ENCODE peak calls at places on chromosome 6, in ten cellular contexts. U is AG04449, L is GM23248, V is A549, I is GM06990, H is ascending aorta, N is body of pancreas, W is mesenchymal stem cell, X is fibroblast of lung, A is AG10803. G is an unnamed sample.

GRCh38 chr6:155079985-155080452 is 84.9 kb downstream of the TIAM2 start:
- DNase-seq in U (no peak), L (no peak), V (no peak), I (peak; percentile 19), H (no peak), N (no peak), W (no peak), X (no peak), A (no peak), G (peak; percentile 19)

GRCh38 chr6:74899416-74899815 is 306.4 kb downstream of the COL12A1 start:
- DNase-seq in U (no peak), L (peak; percentile 41), V (peak; percentile 8), I (no peak), H (no peak), N (no peak), W (peak; percentile 31), X (peak; percentile 59), A (peak; percentile 52), G (peak; percentile 65)

GRCh38 chr6:7518853-7519252 is 22.6 kb upstream of the DSP start:
- DNase-seq in U (no peak), L (no peak), V (no peak), I (no peak), H (no peak), N (no peak), W (no peak), X (no peak), A (no peak), G (no peak)

GRCh38 chr6:151683381-151683780 is 124.1 kb upstream of the ESR1 start:
- DNase-seq in U (no peak), L (no peak), V (no peak), I (no peak), H (no peak), N (no peak), W (no peak), X (no peak), A (no peak), G (no peak)

GRCh38 chr6:137708481-137708880 is 158.6 kb upstream of the TNFAIP3 start:
- DNase-seq in U (no peak), L (no peak), V (no peak), I (no peak), H (no peak), N (no peak), W (no peak), X (no peak), A (no peak), G (no peak)

GRCh38 chr6:48429021-48429420 is 318.0 kb upstream of the PTCHD4 start:
- DNase-seq in U (no peak), L (no peak), V (no peak), I (no peak), H (no peak), N (no peak), W (peak; percentile 36), X (peak; percentile 21), A (no peak), G (no peak)

GRCh38 chr6:28587746-28588075 is 62.0 kb downstream of the GPX5 start:
- DNase-seq in U (no peak), L (peak; percentile 56), V (no peak), I (no peak), H (no peak), N (no peak), W (peak; percentile 22), X (no peak), A (no peak), G (no peak)

GRCh38 chr6:156999762-157000161 is 222.6 kb downstream of the ARID1B start:
- DNase-seq in U (no peak), L (no peak), V (no peak), I (no peak), H (no peak), N (no peak), W (no peak), X (no peak), A (no peak), G (no peak)

GRCh38 chr6:94751641-94752329 is 825.5 kb upstream of the MANEA start:
- DNase-seq in U (no peak), L (no peak), V (no peak), I (no peak), H (no peak), N (no peak), W (peak; percentile 18), X (peak; percentile 14), A (no peak), G (no peak)

GRCh38 chr6:67541591-67541990 is 1093.5 kb upstream of the ADGRB3 start:
- DNase-seq in U (peak; percentile 1), L (no peak), V (no peak), I (no peak), H (no peak), N (no peak), W (peak; percentile 25), X (peak; percentile 80), A (no peak), G (peak; percentile 56)

GRCh38 chr6:166173292-166173951 is 5.8 kb upstream of the TBXT start:
- DNase-seq in U (no peak), L (no peak), V (no peak), I (no peak), H (no peak), N (peak; percentile 65), W (no peak), X (no peak), A (no peak), G (no peak)

GRCh38 chr6:134166529-134167221 is 114.3 kb upstream of the SLC2A12 start:
- DNase-seq in U (no peak), L (no peak), V (peak; percentile 18), I (no peak), H (no peak), N (no peak), W (no peak), X (no peak), A (peak; percentile 16), G (peak; percentile 70)

GRCh38 chr6:73309534-73309783 is 44.6 kb downstream of the DPPA5 start:
- DNase-seq in U (no peak), L (no peak), V (no peak), I (no peak), H (no peak), N (no peak), W (no peak), X (no peak), A (no peak), G (no peak)

GRCh38 chr6:143652840-143653239 is 24.9 kb upstream of the PHACTR2 start:
- DNase-seq in U (no peak), L (no peak), V (no peak), I (no peak), H (no peak), N (peak; percentile 39), W (no peak), X (no peak), A (no peak), G (no peak)

DNA sequence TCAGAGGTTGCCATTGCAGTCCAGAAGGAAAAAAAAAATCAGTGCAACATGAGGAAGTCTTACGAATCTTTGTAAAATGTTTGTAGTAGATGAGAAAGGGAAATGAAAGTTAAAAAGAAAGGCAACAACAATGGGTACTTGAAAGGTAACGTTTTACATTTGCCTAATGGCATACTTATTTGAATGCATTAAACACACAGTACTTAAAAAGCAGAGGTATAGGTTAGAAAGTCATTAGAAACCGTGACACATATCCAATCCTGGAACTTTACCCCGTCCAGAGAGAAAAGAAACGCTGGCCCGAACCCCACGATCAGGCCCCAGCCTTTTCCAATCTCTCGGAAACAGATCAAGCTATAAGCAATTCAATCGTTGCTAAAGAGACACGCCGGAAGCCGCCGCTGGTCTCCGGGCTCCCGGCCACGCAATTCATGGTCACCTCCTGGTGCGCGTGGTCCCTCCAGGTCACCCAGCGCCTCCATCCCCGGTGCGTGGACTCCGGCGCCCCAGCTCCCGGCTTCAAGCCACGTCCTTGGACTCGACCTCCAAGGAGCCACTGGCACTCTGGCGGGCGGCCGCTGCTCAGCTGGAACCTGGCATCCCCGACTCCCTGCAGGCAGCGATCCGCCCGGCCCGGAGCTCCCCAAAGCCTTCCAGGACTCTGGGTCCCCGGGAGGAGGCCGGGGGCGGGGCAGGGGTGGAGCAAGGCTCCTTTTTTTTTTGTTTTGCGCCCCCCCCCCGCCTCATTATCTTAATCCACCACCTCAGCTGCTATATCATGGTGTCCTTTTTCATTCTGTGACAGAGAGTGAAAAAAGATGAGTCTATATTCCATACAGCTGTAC is at the start of gene SLC18B1:
- DNase-seq in U (no peak), L (peak; percentile 65), V (no peak), I (peak; percentile 65), H (peak; percentile 71), N (peak; percentile 70), W (peak; percentile 61), X (peak; percentile 34), A (no peak), G (no peak)
- H3K4me3 ChIP-seq in U (peak within 1 kb of the TSS; percentile 73), L (peak within 1 kb of the TSS; percentile 80), V (peak within 1 kb of the TSS; percentile 73), I (peak within 1 kb of the TSS; percentile 71), H (no peak within 1 kb of the TSS), N (peak within 1 kb of the TSS; percentile 99), W (peak within 1 kb of the TSS; percentile 87), X (peak within 1 kb of the TSS; percentile 70), A (peak within 1 kb of the TSS; percentile 67), G (peak within 1 kb of the TSS; percentile 70)

DNA sequence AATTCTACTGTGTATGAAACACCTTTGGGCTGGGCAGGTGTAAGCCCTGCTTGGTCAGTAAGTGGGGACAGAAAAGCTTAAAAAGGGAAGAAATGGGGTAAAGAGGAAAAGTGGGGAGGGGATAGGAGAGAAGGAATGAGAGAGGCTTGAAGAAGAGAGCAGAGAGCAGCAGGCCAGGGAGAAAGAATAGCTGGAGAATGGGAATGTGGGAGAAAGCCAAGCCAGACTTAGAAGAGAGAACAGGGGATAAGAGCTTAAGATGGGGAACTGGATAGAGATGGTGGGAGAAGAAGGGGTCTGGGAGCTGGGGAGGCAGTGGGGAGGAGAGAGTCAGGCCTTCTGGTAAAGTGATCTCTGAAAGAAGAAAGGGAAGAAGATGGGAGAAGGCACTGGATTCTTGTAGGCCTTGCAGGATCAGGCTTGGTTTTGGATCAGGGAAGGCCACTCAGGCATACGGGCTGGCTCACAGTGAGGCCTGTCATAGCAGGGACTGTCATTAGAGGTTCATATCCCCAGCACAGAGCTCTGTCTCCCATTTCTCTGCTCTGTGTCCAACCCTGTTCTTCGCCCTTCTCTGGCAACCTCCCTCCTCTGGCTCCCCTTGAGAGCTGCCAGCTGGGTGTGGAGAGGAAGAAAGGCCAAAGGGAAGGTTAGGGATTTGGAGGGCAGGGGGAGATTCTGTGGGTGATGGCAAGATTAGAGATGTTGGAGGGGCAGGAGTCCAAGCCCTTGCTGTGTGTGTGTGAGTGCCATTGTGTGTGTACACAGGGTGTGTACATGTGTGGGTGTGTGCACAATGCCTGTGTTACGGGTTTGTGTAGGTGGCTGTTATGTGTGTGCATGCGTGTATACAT is 9.3 kb downstream of the SYNGAP1 start:
- DNase-seq in U (no peak), L (no peak), V (no peak), I (no peak), H (no peak), N (no peak), W (no peak), X (no peak), A (no peak), G (no peak)
- H3K4me3 ChIP-seq in U (peak overlapping the region; percentile 66), L (peak overlapping the region; percentile 89), V (no peak overlapping the region), I (no peak overlapping the region), H (peak overlapping the region; percentile 79), N (no peak overlapping the region), W (peak overlapping the region; percentile 80), X (no peak overlapping the region), A (no peak overlapping the region), G (no peak overlapping the region)

GRCh38 chr6:47200536-47201334 is 109.0 kb downstream of the TNFRSF21 start:
- DNase-seq in U (no peak), L (no peak), V (no peak), I (no peak), H (no peak), N (no peak), W (peak; percentile 24), X (no peak), A (no peak), G (peak; percentile 19)
- H3K4me3 ChIP-seq in U (no peak overlapping the region), L (no peak overlapping the region), V (no peak overlapping the region), I (no peak overlapping the region), H (no peak overlapping the region), N (no peak overlapping the region), W (no peak overlapping the region), X (no peak overlapping the region), A (no peak overlapping the region), G (no peak overlapping the region)

GRCh38 chr6:15574497-15574896 is 88.3 kb downstream of the DTNBP1 start:
- DNase-seq in U (no peak), L (no peak), V (no peak), I (no peak), H (no peak), N (no peak), W (no peak), X (no peak), A (no peak), G (no peak)
- H3K4me3 ChIP-seq in U (no peak overlapping the region), L (no peak overlapping the region), V (no peak overlapping the region), I (no peak overlapping the region), H (no peak overlapping the region), N (no peak overlapping the region), W (no peak overlapping the region), X (no peak overlapping the region), A (no peak overlapping the region), G (no peak overlapping the region)

G was measured in fibroblast of villous mesenchyme.